ENCODE peak calls at places on chromosome 9, in seven cellular contexts. I, Q, N, E, H, Z and C are unnamed samples.
A peak's percentile ranks its signal among the peaks of the same experiment; 100 is the strongest.

GRCh38 chr9:87596862-87597261 is 99.2 kb downstream of the DAPK1 start:
- DNase-seq in E (peak; percentile 55), Q (no peak), I (peak; percentile 27), N (peak; percentile 69), Z (no peak), H (no peak), C (no peak)

GRCh38 chr9:106885451-106885850 is 22.5 kb downstream of the ZNF462 start:
- DNase-seq in I (no peak), Q (peak; percentile 91), H (no peak), E (peak; percentile 30), N (no peak), Z (no peak), C (peak; percentile 91)

GRCh38 chr9:85114799-85115198 is 445.3 kb downstream of the NTRK2 start:
- DNase-seq in Q (no peak), I (no peak), Z (no peak), N (no peak), E (no peak), H (no peak), C (no peak)

GRCh38 chr9:98603821-98604383 is 104.8 kb downstream of the GABBR2 start:
- DNase-seq in Z (no peak), E (no peak), I (no peak), N (no peak), Q (no peak), H (no peak), C (no peak)

GRCh38 chr9:83691492-83691891 is 16.3 kb downstream of the UBQLN1 start:
- DNase-seq in N (no peak), H (no peak), I (no peak), Z (no peak), E (no peak), Q (no peak), C (no peak)

GRCh38 chr9:70291446-70291845 is 32.7 kb downstream of the SMC5 start:
- DNase-seq in I (no peak), N (no peak), Q (no peak), E (no peak), H (no peak), Z (no peak), C (no peak)

GRCh38 chr9:70590264-70590646 is 175.8 kb upstream of the KLF9 start:
- DNase-seq in I (no peak), H (no peak), N (no peak), Z (no peak), E (no peak), Q (peak; percentile 53), C (no peak)

GRCh38 chr9:123679330-123679987 is 250.5 kb downstream of the DENND1A start:
- DNase-seq in H (no peak), Z (peak; percentile 96), E (no peak), Q (peak; percentile 39), N (peak; percentile 7), I (no peak), C (peak; percentile 27)

GRCh38 chr9:130692365-130692764 is 1.2 kb upstream of the EXOSC2 start:
- DNase-seq in E (no peak), I (no peak), Q (peak; percentile 43), H (no peak), Z (no peak), N (no peak), C (no peak)

GRCh38 chr9:74942801-74943200 is 9.9 kb downstream of the C9orf40 start:
- DNase-seq in Q (peak; percentile 55), I (no peak), H (no peak), N (no peak), Z (no peak), E (no peak), C (no peak)

GRCh38 chr9:132548971-132549649 is 33.3 kb upstream of the BARHL1 start:
- DNase-seq in I (no peak), H (no peak), Z (no peak), N (no peak), E (no peak), Q (peak; percentile 51), C (peak; percentile 84)

GRCh38 chr9:35367451-35367850 is 122.5 kb upstream of the RUSC2 start:
- DNase-seq in Z (no peak), E (peak; percentile 42), N (no peak), H (no peak), Q (peak; percentile 76), I (no peak), C (peak; percentile 88)

GRCh38 chr9:97848582-97849237 is 4.3 kb upstream of the FOXE1 start:
- DNase-seq in Q (no peak), N (peak; percentile 25), H (no peak), Z (no peak), E (no peak), I (no peak), C (peak; percentile 72)

GRCh38 chr9:81656004-81656403 is 33.3 kb downstream of the TLE1 start:
- DNase-seq in N (peak; percentile 35), H (no peak), Z (peak; percentile 66), I (no peak), Q (no peak), E (peak; percentile 57), C (no peak)

GRCh38 chr9:36991516-36992134 is 42.4 kb downstream of the PAX5 start:
- DNase-seq in I (no peak), E (no peak), H (no peak), Z (peak; percentile 66), Q (no peak), N (no peak), C (peak; percentile 92)

GRCh38 chr9:36893911-36894310 is 140.2 kb downstream of the PAX5 start:
- DNase-seq in N (no peak), E (no peak), H (no peak), Q (no peak), Z (no peak), I (no peak), C (no peak)

GRCh38 chr9:110089681-110090370 is 118.1 kb downstream of the C9orf152 start:
- DNase-seq in H (no peak), I (no peak), Z (no peak), Q (no peak), E (no peak), N (peak; percentile 16), C (no peak)

GRCh38 chr9:16725066-16725465 is 145.4 kb downstream of the BNC2 start:
- DNase-seq in Z (no peak), I (no peak), E (no peak), H (no peak), Q (no peak), N (no peak), C (no peak)
- H3K4me1 ChIP-seq in Z (no peaks in the 10 kb centered on the region), I (peaks cover 8% of the 10 kb centered on the region), E (no peaks in the 10 kb centered on the region), H (no peaks in the 10 kb centered on the region), Q (peaks cover 13% of the 10 kb centered on the region), N (peaks cover 9% of the 10 kb centered on the region), C (peaks cover 52% of the 10 kb centered on the region)

DNA sequence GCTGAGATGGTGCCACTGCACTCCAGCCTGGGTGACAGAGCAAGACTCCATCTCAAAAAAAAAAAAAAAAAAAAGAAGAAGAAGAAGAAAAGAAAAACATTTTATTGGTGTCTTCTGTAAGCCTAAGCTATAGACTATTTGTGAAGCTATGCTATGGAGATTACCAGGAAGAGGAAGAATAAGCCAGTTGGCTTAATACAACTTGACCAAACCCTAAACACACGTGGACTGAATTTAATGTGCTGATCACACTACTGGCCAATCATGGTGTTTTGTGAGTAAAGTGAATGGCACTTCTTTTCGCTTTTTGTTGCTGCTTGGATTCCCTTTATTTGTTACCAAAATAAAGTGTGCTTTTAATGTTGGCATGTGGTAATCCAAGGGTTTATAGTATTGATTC is 49.9 kb downstream of the GGTA1 start:
- DNase-seq in I (no peak), Q (no peak), E (no peak), N (no peak), Z (no peak), H (no peak), C (no peak)
- H3K4me1 ChIP-seq in I (peaks cover 27% of the 10 kb centered on the region), Q (peaks cover 3% of the 10 kb centered on the region), E (no peaks in the 10 kb centered on the region), N (peaks cover 8% of the 10 kb centered on the region), Z (no peaks in the 10 kb centered on the region), H (no peaks in the 10 kb centered on the region), C (peaks cover 7% of the 10 kb centered on the region)

GRCh38 chr9:136719212-136719880 is 7.0 kb downstream of the DIPK1B start:
- DNase-seq in E (no peak), Q (no peak), I (no peak), N (no peak), H (no peak), Z (no peak), C (peak; percentile 82)

GRCh38 chr9:136721339-136722092 is 9.1 kb downstream of the DIPK1B start:
- DNase-seq in I (no peak), Z (no peak), N (no peak), Q (peak; percentile 55), H (no peak), E (peak; percentile 25), C (peak; percentile 100)

GRCh38 chr9:136720251-136720886 is 8.0 kb downstream of the DIPK1B start:
- DNase-seq in Q (no peak), N (no peak), I (no peak), H (no peak), E (no peak), Z (no peak), C (peak; percentile 92)

GRCh38 chr9:136722093-136722968 is 10.0 kb downstream of the DIPK1B start:
- DNase-seq in H (no peak), Z (no peak), Q (no peak), I (no peak), N (no peak), E (no peak), C (peak; percentile 84)

GRCh38 chr9:136720887-136721338 is 8.5 kb downstream of the DIPK1B start:
- DNase-seq in H (no peak), Q (no peak), Z (no peak), N (no peak), I (no peak), E (no peak), C (no peak)
- H3K4me1 ChIP-seq in H (peaks cover 8% of the 10 kb centered on the region), Q (peaks cover 42% of the 10 kb centered on the region), Z (peaks cover 18% of the 10 kb centered on the region), N (peaks cover 34% of the 10 kb centered on the region), I (peaks cover 62% of the 10 kb centered on the region), E (peaks cover 1% of the 10 kb centered on the region), C (peaks cover 12% of the 10 kb centered on the region)

GRCh38 chr9:134440636-134441226 is 114.5 kb downstream of the RXRA start:
- DNase-seq in I (no peak), E (no peak), N (no peak), Q (no peak), Z (no peak), H (no peak), C (no peak)
- H3K4me1 ChIP-seq in I (peaks cover 55% of the 10 kb centered on the region), E (peaks cover 58% of the 10 kb centered on the region), N (peaks cover 37% of the 10 kb centered on the region), Q (peaks cover 50% of the 10 kb centered on the region), Z (peaks cover 3% of the 10 kb centered on the region), H (peaks cover 18% of the 10 kb centered on the region), C (peaks cover 19% of the 10 kb centered on the region)

DNA sequence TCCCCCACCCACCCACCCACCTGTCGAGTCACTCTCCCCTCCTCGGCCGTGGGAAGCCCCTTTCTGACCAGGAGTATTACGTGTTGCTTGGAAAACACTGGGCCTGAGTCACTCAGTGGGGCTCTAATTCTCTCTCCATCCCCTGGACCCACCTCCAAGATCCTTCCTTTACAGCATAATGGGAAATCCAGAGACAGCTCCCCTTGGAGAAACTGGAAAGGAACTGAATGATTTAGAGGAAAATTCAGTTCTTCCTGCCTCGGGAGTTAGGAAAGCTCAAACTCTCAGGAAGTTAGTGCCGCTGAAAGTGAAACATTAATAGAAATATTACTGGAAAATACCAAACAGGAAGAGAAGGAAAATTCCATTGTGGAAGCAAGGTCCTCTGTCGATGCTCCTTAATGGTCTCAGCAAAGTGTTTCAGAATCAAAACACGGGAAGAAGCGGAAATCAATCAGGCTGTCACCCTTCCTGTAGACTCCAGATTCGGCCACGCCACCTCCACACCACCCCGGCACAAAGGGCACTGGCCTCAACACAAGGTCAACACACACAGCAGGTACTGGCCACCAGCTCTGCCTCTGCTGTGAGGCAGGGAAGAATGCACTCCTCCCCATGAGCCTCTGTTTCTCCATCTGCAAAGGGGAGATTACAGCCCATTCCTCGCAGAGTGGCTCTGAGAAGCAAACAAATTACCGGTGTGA is 9.6 kb downstream of the SHB start:
- DNase-seq in Q (peak; percentile 67), I (no peak), E (no peak), H (no peak), N (no peak), Z (no peak), C (no peak)
- H3K4me1 ChIP-seq in Q (peaks cover 48% of the 10 kb centered on the region), I (peaks cover 67% of the 10 kb centered on the region), E (peaks cover 37% of the 10 kb centered on the region), H (no peaks in the 10 kb centered on the region), N (peaks cover 78% of the 10 kb centered on the region), Z (no peaks in the 10 kb centered on the region), C (peaks cover 46% of the 10 kb centered on the region)

GRCh38 chr9:93464395-93464794 is 11.0 kb upstream of the FAM120AOS start:
- DNase-seq in I (no peak), E (no peak), Z (peak; percentile 74), N (no peak), H (no peak), Q (no peak), C (no peak)
- H3K4me1 ChIP-seq in I (peaks cover 94% of the 10 kb centered on the region), E (peaks cover 78% of the 10 kb centered on the region), Z (peaks cover 96% of the 10 kb centered on the region), N (peaks cover 74% of the 10 kb centered on the region), H (peaks cover 74% of the 10 kb centered on the region), Q (peaks cover 16% of the 10 kb centered on the region), C (peaks cover 20% of the 10 kb centered on the region)